ENCODE peak calls at places on chromosome 10, in ten cellular contexts. V is left ventricle myocardium inferior, U is ascending aorta, O is stomach, I is HCT116, L is psoas muscle, Y is ovary, W is kidney, R is Caco-2, T is MM.1S. F is an unnamed sample.

GRCh38 chr10:73110345-73110849 is at the start of gene NUDT13:
- DNase-seq in V (peak; percentile 54), U (no peak), O (peak; percentile 70), I (peak; percentile 42), L (peak; percentile 55), Y (peak; percentile 73), W (no peak), R (peak; percentile 86), T (peak; percentile 86), F (no peak)

GRCh38 chr10:88992945-88993537 is 2.4 kb downstream of the FAS start:
- DNase-seq in V (no peak), U (no peak), O (no peak), I (no peak), L (no peak), Y (no peak), W (no peak), R (no peak), T (no peak), F (no peak)

GRCh38 chr10:35328404-35329037 is 7.8 kb upstream of the CCNY start:
- DNase-seq in V (no peak), U (no peak), O (no peak), I (no peak), L (no peak), Y (no peak), W (no peak), R (no peak), T (no peak), F (no peak)

GRCh38 chr10:129589546-129589945 is 122.5 kb downstream of the MGMT start:
- DNase-seq in V (no peak), U (no peak), O (no peak), I (no peak), L (no peak), Y (no peak), W (no peak), R (no peak), T (no peak), F (no peak)

GRCh38 chr10:122132882-122133634 is 138.0 kb upstream of the BTBD16 start:
- DNase-seq in V (no peak), U (no peak), O (no peak), I (no peak), L (no peak), Y (no peak), W (peak; percentile 18), R (no peak), T (no peak), F (no peak)

GRCh38 chr10:32139223-32140073 is 83.2 kb upstream of the KIF5B start:
- DNase-seq in V (peak; percentile 82), U (peak; percentile 87), O (peak; percentile 68), I (peak; percentile 89), L (peak; percentile 85), Y (peak; percentile 72), W (peak; percentile 92), R (peak; percentile 51), T (no peak), F (peak; percentile 31)

GRCh38 chr10:120979435-120980315 is 128.5 kb downstream of the WDR11 start:
- DNase-seq in V (no peak), U (no peak), O (peak; percentile 78), I (peak; percentile 62), L (no peak), Y (no peak), W (peak; percentile 84), R (peak; percentile 94), T (peak; percentile 10), F (no peak)

GRCh38 chr10:125135771-125136035 is 24.7 kb downstream of the CTBP2 start:
- DNase-seq in V (no peak), U (no peak), O (no peak), I (no peak), L (no peak), Y (no peak), W (no peak), R (no peak), T (no peak), F (no peak)

GRCh38 chr10:58723977-58724376 is 211.3 kb downstream of the BICC1 start:
- DNase-seq in V (no peak), U (no peak), O (no peak), I (no peak), L (no peak), Y (no peak), W (no peak), R (no peak), T (no peak), F (no peak)

GRCh38 chr10:14953452-14954000 is 370 bp downstream of the DCLRE1C start:
- DNase-seq in V (peak; percentile 50), U (no peak), O (peak; percentile 51), I (peak; percentile 22), L (peak; percentile 57), Y (no peak), W (peak; percentile 83), R (no peak), T (peak; percentile 75), F (peak; percentile 60)

GRCh38 chr10:14468726-14469125 is 138.0 kb upstream of the FRMD4A start:
- DNase-seq in V (no peak), U (no peak), O (no peak), I (no peak), L (no peak), Y (no peak), W (no peak), R (no peak), T (no peak), F (no peak)

GRCh38 chr10:4144802-4145201 is 359.8 kb upstream of the KLF6 start:
- DNase-seq in V (no peak), U (no peak), O (no peak), I (no peak), L (no peak), Y (no peak), W (no peak), R (no peak), T (no peak), F (no peak)

GRCh38 chr10:124645496-124646095 is 98.6 kb downstream of the FAM53B start:
- DNase-seq in V (no peak), U (no peak), O (no peak), I (no peak), L (no peak), Y (no peak), W (peak; percentile 67), R (no peak), T (no peak), F (no peak)

GRCh38 chr10:80599424-80599847 is 61.7 kb downstream of the SH2D4B start:
- DNase-seq in V (peak; percentile 36), U (no peak), O (no peak), I (peak; percentile 59), L (no peak), Y (no peak), W (no peak), R (peak; percentile 45), T (peak; percentile 35), F (no peak)

GRCh38 chr10:68331455-68332258 is at the start of gene HNRNPH3:
- DNase-seq in V (peak; percentile 98), U (peak; percentile 85), O (peak; percentile 99), I (peak; percentile 92), L (peak; percentile 98), Y (peak; percentile 99), W (peak; percentile 99), R (peak; percentile 100), T (peak; percentile 98), F (peak; percentile 87)
- H3K4me1 ChIP-seq in V (peaks cover 67% of the 10 kb centered on the region), U (peaks cover 4% of the 10 kb centered on the region), O (peaks cover 29% of the 10 kb centered on the region), I (peaks cover 41% of the 10 kb centered on the region), L (peaks cover 33% of the 10 kb centered on the region), Y (peaks cover 9% of the 10 kb centered on the region), W (peaks cover 22% of the 10 kb centered on the region), R (peaks cover 21% of the 10 kb centered on the region), T (peaks cover 9% of the 10 kb centered on the region), F (peaks cover 17% of the 10 kb centered on the region)

GRCh38 chr10:48614481-48615383 is 9.9 kb upstream of the ARHGAP22 start:
- DNase-seq in V (no peak), U (no peak), O (no peak), I (no peak), L (no peak), Y (no peak), W (no peak), R (no peak), T (peak; percentile 65), F (no peak)
- TF ChIP-seq CTCF in V (peak; percentile 19), U (no peak), O (no peak), I (peak; percentile 57), L (no peak), Y (no peak), W (no peak), R (peak; percentile 62), T (peak; percentile 61), F (peak; percentile 32)

GRCh38 chr10:95392711-95393164 is 101.9 kb upstream of the PDLIM1 start:
- DNase-seq in V (no peak), U (no peak), O (no peak), I (no peak), L (no peak), Y (no peak), W (no peak), R (no peak), T (peak; percentile 45), F (no peak)

GRCh38 chr10:95391164-95391563 is 100.4 kb upstream of the PDLIM1 start:
- DNase-seq in V (no peak), U (no peak), O (no peak), I (no peak), L (no peak), Y (no peak), W (no peak), R (no peak), T (no peak), F (no peak)

GRCh38 chr10:95391570-95392249 is 100.9 kb upstream of the PDLIM1 start:
- DNase-seq in V (no peak), U (no peak), O (no peak), I (no peak), L (no peak), Y (no peak), W (peak; percentile 67), R (peak; percentile 46), T (peak; percentile 52), F (no peak)

GRCh38 chr10:95394161-95394880 is 103.5 kb upstream of the PDLIM1 start:
- DNase-seq in V (no peak), U (no peak), O (no peak), I (peak; percentile 73), L (no peak), Y (no peak), W (no peak), R (no peak), T (no peak), F (no peak)

GRCh38 chr10:95392250-95392584 is 101.4 kb upstream of the PDLIM1 start:
- DNase-seq in V (no peak), U (no peak), O (no peak), I (no peak), L (no peak), Y (no peak), W (no peak), R (no peak), T (no peak), F (no peak)
- H3K4me1 ChIP-seq in V (peaks cover 100% of the 10 kb centered on the region), U (peaks cover 45% of the 10 kb centered on the region), O (peaks cover 28% of the 10 kb centered on the region), I (peaks cover 4% of the 10 kb centered on the region), L (peaks cover 33% of the 10 kb centered on the region), Y (peaks cover 8% of the 10 kb centered on the region), W (no peaks in the 10 kb centered on the region), R (no peaks in the 10 kb centered on the region), T (peaks cover 13% of the 10 kb centered on the region), F (peaks cover 83% of the 10 kb centered on the region)

DNA sequence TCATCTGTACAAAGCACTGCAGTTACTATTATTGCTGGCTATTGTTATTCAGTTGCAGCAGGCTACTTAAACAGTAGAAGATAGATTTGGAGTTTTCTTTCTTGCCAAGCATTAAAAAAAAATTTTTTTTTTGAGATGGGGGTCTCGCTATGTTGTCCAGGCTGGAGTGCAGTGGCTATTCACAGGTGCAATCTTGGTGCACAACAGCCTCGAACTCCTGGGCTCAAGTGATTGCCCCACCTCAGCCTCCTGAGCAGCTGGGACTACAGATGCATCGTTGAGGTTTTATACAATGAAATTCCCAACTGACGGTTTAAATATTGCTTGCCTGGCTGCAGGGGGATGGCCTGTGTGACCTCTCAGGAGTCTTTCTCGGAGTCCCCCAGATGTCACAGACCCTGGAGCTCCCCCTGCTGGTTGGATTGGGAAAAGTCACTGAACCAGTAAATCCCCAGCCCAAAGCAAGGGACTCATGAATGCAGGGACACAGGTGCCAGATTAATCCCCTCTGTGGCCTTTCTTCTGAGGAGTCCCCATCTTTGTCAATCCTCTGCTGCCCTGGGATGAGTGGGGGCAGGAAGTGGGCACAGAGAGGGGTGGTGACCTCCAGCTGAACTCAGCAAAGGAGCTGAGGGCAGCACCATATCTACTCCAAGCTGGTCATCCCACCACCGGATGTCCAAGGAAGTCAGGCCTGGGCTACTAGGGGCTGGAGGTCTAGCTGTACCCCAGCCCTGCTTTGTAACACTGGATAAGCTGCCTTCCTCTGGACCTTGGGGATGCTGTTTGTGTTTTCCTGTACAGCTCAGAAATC is 149.6 kb downstream of the C10orf105 start:
- DNase-seq in V (peak; percentile 66), U (no peak), O (peak; percentile 79), I (peak; percentile 18), L (peak; percentile 69), Y (peak; percentile 86), W (peak; percentile 74), R (peak; percentile 88), T (peak; percentile 64), F (no peak)
- TF ChIP-seq CTCF in V (peak; percentile 88), U (peak; percentile 84), O (peak; percentile 63), I (peak; percentile 88), L (peak; percentile 83), Y (peak; percentile 90), W (peak; percentile 74), R (peak; percentile 95), T (peak; percentile 78), F (peak; percentile 71)